ENCODE peak calls at places on chromosomes 3 and 15, in five cellular contexts. F is astrocyte of the cerebellum, I is AG10803, C is pancreas, A is tibial artery. E is an unnamed sample.

GRCh38 chr3:166810741-166811445 is 569.2 kb downstream of the ZBBX start:
- DNase-seq in I (no peak), F (no peak), A (no peak), C (no peak), E (no peak)

GRCh38 chr15:93974804-93975481 is 256.4 kb upstream of the MCTP2 start:
- DNase-seq in C (no peak), F (peak), I (peak), A (no peak), E (no peak)

GRCh38 chr3:53744351-53744750 is 101.9 kb downstream of the CHDH start:
- DNase-seq in A (no peak), I (no peak), C (peak), F (no peak), E (no peak)

GRCh38 chr3:16050641-16051467 is 123.6 kb upstream of the GALNT15 start:
- DNase-seq in F (no peak), I (peak), C (no peak), A (peak), E (no peak)

GRCh38 chr3:171749128-171749527 is 61.2 kb downstream of the PLD1 start:
- DNase-seq in F (no peak), I (no peak), A (no peak), C (no peak), E (no peak)

GRCh38 chr3:160477750-160478149 is 28.2 kb upstream of the TRIM59 start:
- DNase-seq in F (peak), A (no peak), I (peak), C (no peak), E (no peak)

GRCh38 chr3:22159004-22159695 is 408.1 kb upstream of the ZNF385D start:
- DNase-seq in I (no peak), C (no peak), A (no peak), F (no peak), E (no peak)

GRCh38 chr3:157122116-157122515 is 37.8 kb downstream of the CCNL1 start:
- DNase-seq in F (peak), A (no peak), I (peak), C (no peak), E (no peak)

GRCh38 chr3:188380252-188380651 is 226.3 kb downstream of the LPP start:
- DNase-seq in F (no peak), I (no peak), C (no peak), A (no peak), E (no peak)

GRCh38 chr3:14649466-14649865 is 2.1 kb upstream of the CCDC174 start:
- DNase-seq in I (no peak), F (no peak), A (no peak), C (no peak), E (no peak)

GRCh38 chr3:15497984-15498383 is 23.5 kb downstream of the COLQ start:
- DNase-seq in F (no peak), A (no peak), I (no peak), C (no peak), E (no peak)

GRCh38 chr3:134606033-134607025 is 44.5 kb downstream of the KY start:
- DNase-seq in A (no peak), C (peak), I (no peak), F (no peak), E (no peak)

GRCh38 chr15:69795601-69796000 is 302.1 kb downstream of the TLE3 start:
- DNase-seq in I (no peak), C (peak), A (peak), F (no peak), E (no peak)

GRCh38 chr3:143170676-143171075 is 51.1 kb downstream of the CHST2 start:
- DNase-seq in F (no peak), A (no peak), C (no peak), I (no peak), E (no peak)

GRCh38 chr3:102398196-102398595 is 36.6 kb upstream of the ZPLD1 start:
- DNase-seq in I (no peak), A (no peak), F (no peak), C (no peak), E (no peak)

GRCh38 chr15:63870403-63871209 is 36.9 kb upstream of the HERC1 start:
- DNase-seq in F (peak), C (peak), A (no peak), I (peak), E (peak)

GRCh38 chr3:8629151-8630021 is 15.2 kb downstream of the SSUH2 start:
- DNase-seq in A (peak), C (no peak), I (peak), F (peak), E (no peak)

GRCh38 chr15:57321973-57322601 is 54.2 kb upstream of the CGNL1 start:
- DNase-seq in F (no peak), C (no peak), I (no peak), A (no peak), E (no peak)

GRCh38 chr3:113091417-113091816 is 100.6 kb downstream of the GTPBP8 start:
- DNase-seq in F (no peak), A (no peak), C (no peak), I (no peak), E (no peak)

GRCh38 chr3:54433846-54434245 is 311.5 kb downstream of the CACNA2D3 start:
- DNase-seq in A (no peak), C (no peak), F (no peak), I (no peak), E (no peak)

GRCh38 chr15:37034835-37035234 is 65.5 kb downstream of the MEIS2 start:
- DNase-seq in A (no peak), I (no peak), C (no peak), F (no peak), E (no peak)
- H3K4me3 ChIP-seq in A (no peak), I (no peak), C (no peak), F (no peak), E (no peak)

GRCh38 chr15:74889882-74890768 is at the start of gene MPI:
- DNase-seq in F (peak), A (peak), C (peak), I (peak), E (no peak)

GRCh38 chr15:74891469-74891868 is 1.6 kb downstream of the MPI start:
- DNase-seq in C (peak), A (no peak), I (no peak), F (no peak), E (no peak)

GRCh38 chr15:74888716-74889115 is 1.1 kb upstream of the MPI start:
- DNase-seq in A (no peak), C (no peak), I (no peak), F (no peak), E (no peak)

GRCh38 chr15:74892313-74892712 is 2.5 kb downstream of the MPI start:
- DNase-seq in I (no peak), C (peak), A (no peak), F (no peak), E (no peak)

DNA sequence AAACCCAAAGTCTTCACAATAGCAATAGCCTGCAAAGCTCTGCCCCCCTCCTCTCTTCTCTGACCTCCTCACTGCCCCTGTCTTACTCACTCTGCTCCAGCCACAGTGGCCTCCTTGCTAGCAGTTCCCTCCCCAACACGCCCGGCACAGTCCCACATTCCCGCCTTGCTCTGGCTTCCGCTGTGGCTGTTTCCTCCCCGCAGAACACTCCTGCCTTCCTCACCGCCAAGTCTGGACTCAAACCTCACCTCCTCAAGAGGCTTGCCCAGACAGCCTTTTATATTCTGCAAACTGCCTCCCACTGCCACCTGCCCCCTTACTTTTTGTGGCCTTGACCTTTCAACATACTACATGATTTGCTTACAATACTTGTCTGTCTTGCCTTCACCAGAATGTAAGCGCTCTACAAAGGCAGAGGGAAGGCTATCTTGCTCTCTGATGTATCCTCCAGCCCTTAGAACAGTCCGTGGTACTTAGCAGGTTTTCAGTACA is 406 bp upstream of the MPI start:
- DNase-seq in C (no peak), I (no peak), A (no peak), F (no peak), E (no peak)
- TF ChIP-seq CTCF in C (no peak), I (no peak), A (no peak), F (no peak), E (no peak)

GRCh38 chr15:48499978-48500377 is 145.5 kb downstream of the FBN1 start:
- DNase-seq in C (no peak), F (no peak), I (no peak), A (no peak), E (no peak)

GRCh38 chr15:48501208-48501607 is 144.3 kb downstream of the FBN1 start:
- DNase-seq in A (no peak), I (peak), F (no peak), C (no peak), E (no peak)

GRCh38 chr15:48494646-48495045 is 150.9 kb downstream of the FBN1 start:
- DNase-seq in I (peak), A (no peak), F (no peak), C (no peak), E (no peak)

GRCh38 chr15:48500595-48500994 is 144.9 kb downstream of the FBN1 start:
- DNase-seq in C (no peak), I (peak), A (no peak), F (no peak), E (no peak)

GRCh38 chr15:48498828-48499227 is 146.7 kb downstream of the FBN1 start:
- DNase-seq in F (no peak), C (no peak), A (no peak), I (no peak), E (no peak)
- H3K4me3 ChIP-seq in F (no peak), C (no peak), A (no peak), I (no peak), E (no peak)

GRCh38 chr3:42830437-42831320 is 21.4 kb downstream of the ACKR2 start:
- DNase-seq in I (peak), C (no peak), F (no peak), A (no peak), E (no peak)
- TF ChIP-seq CTCF in I (peak), C (peak), F (peak), A (peak), E (peak)

DNA sequence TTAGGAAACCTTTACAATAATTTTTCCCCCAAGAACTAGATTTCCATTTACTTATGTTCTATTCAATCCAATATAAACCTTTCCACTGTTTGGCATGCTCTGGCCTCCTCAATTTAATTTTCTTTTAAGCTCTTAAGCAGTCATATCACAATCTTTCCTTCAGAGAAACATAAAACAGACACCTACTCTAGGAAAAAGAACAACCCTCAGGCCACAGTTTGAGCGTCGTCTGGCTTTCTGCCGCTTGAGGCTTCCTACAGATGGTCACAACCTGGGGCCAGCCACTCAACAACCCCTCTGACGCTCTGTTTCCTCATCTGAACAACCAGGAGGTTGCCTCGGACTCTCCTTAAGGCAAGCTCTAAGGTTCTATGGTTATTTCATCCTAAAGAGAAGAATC is 143.3 kb downstream of the ADAMTS17 start:
- DNase-seq in C (no peak), I (no peak), A (no peak), F (no peak), E (no peak)
- H3K4me3 ChIP-seq in C (no peak), I (no peak), A (no peak), F (no peak), E (no peak)